ENCODE peak calls at places on chromosomes 6 and 20, in five cellular contexts. X, E, Q, U and I are unnamed samples.
A peak's percentile ranks its signal among the peaks of the same experiment; 100 is the strongest.

GRCh38 chr6:54135665-54136370 is 24.6 kb downstream of the MLIP start:
- DNase-seq in Q (no peak), E (no peak), X (peak; percentile 6), U (no peak), I (peak; percentile 53)

GRCh38 chr6:27720607-27721580 is 191.3 kb downstream of the OR2B2 start:
- DNase-seq in Q (no peak), X (peak; percentile 73), U (no peak), E (no peak), I (peak; percentile 86)

GRCh38 chr6:157172088-157172768 is 151.1 kb downstream of the TMEM242 start:
- DNase-seq in U (no peak), X (no peak), Q (no peak), E (peak; percentile 50), I (no peak)

GRCh38 chr6:158677906-158678305 is 28.1 kb downstream of the SYTL3 start:
- DNase-seq in E (no peak), U (no peak), Q (no peak), X (no peak), I (no peak)

GRCh38 chr6:108651781-108652227 is 91.1 kb downstream of the FOXO3 start:
- DNase-seq in U (no peak), X (peak; percentile 27), Q (no peak), E (peak; percentile 14), I (peak; percentile 54)

GRCh38 chr20:57543754-57544153 is 17.2 kb upstream of the PCK1 start:
- DNase-seq in E (no peak), U (no peak), Q (no peak), X (no peak), I (no peak)

GRCh38 chr20:50301712-50302111 is 111.1 kb downstream of the CEBPB start:
- DNase-seq in E (no peak), X (no peak), U (no peak), Q (no peak), I (no peak)

GRCh38 chr6:125375841-125376240 is 74.1 kb upstream of the HDDC2 start:
- DNase-seq in U (no peak), X (no peak), Q (no peak), E (no peak), I (peak; percentile 37)

GRCh38 chr6:170443151-170443662 is 109.9 kb downstream of the PSMB1 start:
- DNase-seq in Q (no peak), X (no peak), E (no peak), U (no peak), I (no peak)

GRCh38 chr6:158361961-158362634 is 49.8 kb downstream of the TULP4 start:
- DNase-seq in Q (no peak), E (no peak), X (no peak), U (no peak), I (no peak)

GRCh38 chr6:144338951-144339681 is 54.0 kb downstream of the UTRN start:
- DNase-seq in X (no peak), U (no peak), Q (no peak), E (no peak), I (no peak)

GRCh38 chr6:47772993-47773392 is 8.8 kb upstream of the OPN5 start:
- DNase-seq in U (no peak), Q (no peak), X (no peak), E (no peak), I (no peak)

GRCh38 chr20:48008850-48009535 is 223.7 kb upstream of the SULF2 start:
- DNase-seq in X (no peak), Q (no peak), U (no peak), E (no peak), I (no peak)

GRCh38 chr6:80425089-80425823 is 318.8 kb downstream of the BCKDHB start:
- DNase-seq in U (no peak), Q (no peak), X (peak; percentile 59), E (peak; percentile 42), I (peak; percentile 72)

GRCh38 chr6:40640591-40641293 is 53.6 kb upstream of the LRFN2 start:
- DNase-seq in X (no peak), Q (no peak), U (peak; percentile 18), E (no peak), I (no peak)

GRCh38 chr20:37401930-37402675 is 56.2 kb downstream of the SRC start:
- DNase-seq in Q (no peak), E (no peak), X (no peak), U (no peak), I (no peak)

GRCh38 chr6:143427109-143427817 is 23.2 kb downstream of the ADAT2 start:
- DNase-seq in X (peak; percentile 70), Q (peak; percentile 71), U (peak; percentile 64), E (peak; percentile 79), I (peak; percentile 75)

GRCh38 chr6:29887330-29887818 is 55.0 kb upstream of the HLA-A start:
- DNase-seq in Q (peak; percentile 62), X (peak; percentile 55), U (peak; percentile 46), E (no peak), I (no peak)

GRCh38 chr6:137497722-137498463 is 3.7 kb upstream of the OLIG3 start:
- DNase-seq in Q (no peak), E (no peak), X (no peak), U (no peak), I (no peak)

GRCh38 chr6:37936150-37936549 is 116.6 kb downstream of the ZFAND3 start:
- DNase-seq in U (no peak), Q (no peak), X (no peak), E (no peak), I (no peak)

GRCh38 chr6:166398348-166398747 is 15.6 kb upstream of the MPC1 start:
- DNase-seq in U (no peak), Q (no peak), E (no peak), X (no peak), I (no peak)

GRCh38 chr6:72522735-72523141 is 99.1 kb upstream of the KCNQ5 start:
- DNase-seq in E (no peak), X (peak; percentile 27), U (peak; percentile 21), Q (peak; percentile 25), I (no peak)

GRCh38 chr20:3890410-3890751 is 1.2 kb downstream of the PANK2 start:
- DNase-seq in X (peak; percentile 40), E (peak; percentile 46), U (no peak), Q (no peak), I (no peak)

GRCh38 chr20:38242848-38243449 is 17.6 kb downstream of the KIAA1755 start:
- DNase-seq in U (no peak), X (no peak), Q (no peak), E (peak; percentile 74), I (no peak)

GRCh38 chr6:36616888-36617521 is 22.8 kb downstream of the SRSF3 start:
- DNase-seq in U (no peak), E (peak; percentile 51), X (peak; percentile 100), Q (no peak), I (no peak)

GRCh38 chr20:37901667-37902503 is 1.0 kb upstream of the VSTM2L start:
- DNase-seq in Q (no peak), X (peak; percentile 62), U (no peak), E (peak; percentile 63), I (peak; percentile 72)

GRCh38 chr6:138054982-138055381 is 52.2 kb downstream of the PERP start:
- DNase-seq in E (no peak), U (no peak), Q (no peak), X (no peak), I (no peak)

GRCh38 chr6:10540073-10540746 is 19.1 kb downstream of the GCNT2 start:
- DNase-seq in E (no peak), X (no peak), U (no peak), Q (no peak), I (no peak)

GRCh38 chr20:25039697-25040437 is 18.1 kb downstream of the ACSS1 start:
- DNase-seq in Q (no peak), U (no peak), X (peak; percentile 42), E (peak; percentile 96), I (no peak)

GRCh38 chr20:47318596-47319516 is 37.6 kb downstream of the ZMYND8 start:
- DNase-seq in E (peak; percentile 38), U (peak; percentile 2), Q (no peak), X (peak; percentile 63), I (peak; percentile 55)

DNA sequence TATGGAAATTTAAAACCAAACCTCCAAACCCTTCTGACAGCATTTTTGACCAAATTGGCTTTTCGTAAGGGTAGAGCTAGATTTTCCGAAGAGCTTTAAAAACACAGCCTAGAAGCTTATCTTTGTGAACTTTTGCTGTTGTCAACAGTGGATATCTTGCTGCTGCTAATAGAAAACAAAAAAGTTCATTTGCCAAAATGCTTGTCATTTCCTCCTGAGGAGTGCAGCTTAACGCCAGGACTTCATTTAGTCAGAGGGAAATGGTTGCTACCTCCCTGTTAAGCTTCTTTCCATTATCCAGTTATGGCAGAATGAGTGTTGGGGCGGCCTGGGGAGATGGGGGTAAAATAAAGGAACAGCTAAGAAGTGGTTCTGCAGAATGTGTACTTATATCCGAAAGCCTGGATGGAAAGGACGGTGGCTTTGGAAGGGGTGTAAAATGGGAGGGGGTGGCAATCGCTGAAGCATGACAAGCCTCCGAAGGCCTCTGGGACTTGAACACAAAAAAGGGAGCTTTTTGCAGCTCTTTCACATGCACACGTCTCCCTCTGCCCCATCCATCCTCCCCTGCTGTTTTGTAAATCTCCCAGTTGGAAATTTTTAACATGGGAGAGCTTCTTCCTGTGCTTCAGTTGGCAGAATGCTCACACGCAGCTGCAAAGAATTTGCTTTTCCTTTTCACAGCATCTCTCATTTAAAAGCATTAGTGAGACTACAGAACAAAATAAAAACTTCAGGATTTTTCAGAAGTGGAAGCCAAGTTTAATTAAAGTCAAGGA is 22.4 kb downstream of the JARID2 start:
- DNase-seq in E (no peak), U (no peak), Q (no peak), X (no peak), I (no peak)
- H3K4me3 ChIP-seq in E (no peak overlapping the region), U (no peak overlapping the region), Q (no peak overlapping the region), X (no peak overlapping the region), I (no peak overlapping the region)

DNA sequence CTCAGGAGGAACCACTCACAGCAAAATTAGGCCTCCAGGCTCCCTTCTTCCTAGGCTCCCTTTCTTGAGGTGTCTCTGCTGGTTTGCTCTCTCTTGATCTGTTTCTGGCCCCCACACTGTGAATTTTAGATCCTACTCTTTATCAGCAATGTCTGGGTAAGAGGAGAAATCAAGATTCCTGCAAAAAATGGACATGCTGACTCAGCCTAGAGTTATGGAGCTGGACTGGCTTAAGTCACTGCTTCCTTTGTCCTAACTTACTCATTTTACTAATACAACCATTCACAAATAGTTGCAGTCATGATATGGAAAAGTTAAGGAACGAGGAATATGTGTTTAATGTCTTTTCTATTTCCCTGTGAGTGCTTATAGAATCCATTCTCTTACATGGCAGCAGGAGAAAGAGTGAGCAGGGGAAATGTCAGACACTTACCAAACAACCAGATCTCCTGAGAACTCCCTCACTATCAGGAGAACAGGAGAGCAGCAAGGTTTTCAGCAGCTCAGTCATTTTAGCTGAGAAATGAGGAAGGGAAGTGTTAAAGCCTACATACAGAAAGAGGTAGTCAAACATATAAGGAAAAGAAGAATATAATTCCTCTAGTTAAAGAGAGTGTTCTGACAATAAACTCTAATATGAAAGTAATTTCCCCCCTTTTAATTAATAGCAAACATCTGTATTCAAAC is 160.8 kb downstream of the PDE7B start:
- DNase-seq in U (no peak), Q (no peak), X (no peak), E (no peak), I (peak; percentile 88)
- H3K27ac ChIP-seq in U (no peak overlapping the region), Q (no peak overlapping the region), X (no peak overlapping the region), E (no peak overlapping the region), I (peak overlapping the region; percentile 98)

DNA sequence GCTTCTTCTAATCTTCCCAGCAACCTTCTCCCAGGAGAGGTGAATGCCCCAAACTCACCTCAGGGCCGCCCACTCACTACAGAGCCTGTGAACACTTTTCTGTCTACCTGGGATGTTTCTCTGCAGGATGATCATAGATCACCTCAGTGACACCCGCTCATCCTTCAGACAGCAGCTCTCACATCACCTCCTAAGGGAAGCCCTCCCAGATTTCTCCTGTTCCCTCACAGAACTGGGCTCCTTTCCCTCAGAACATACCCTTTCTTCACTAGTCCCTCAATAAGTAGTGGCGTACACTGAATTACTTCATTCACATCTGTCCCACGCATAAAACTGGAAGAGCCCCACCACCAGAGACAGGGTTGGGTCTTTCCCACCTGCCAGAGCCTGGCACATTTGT is 57.8 kb downstream of the CDK5RAP1 start:
- DNase-seq in Q (no peak), X (no peak), E (no peak), U (no peak), I (no peak)
- H3K4me3 ChIP-seq in Q (no peak overlapping the region), X (no peak overlapping the region), E (no peak overlapping the region), U (no peak overlapping the region), I (no peak overlapping the region)

GRCh38 chr20:61267241-61267640 is 15.2 kb downstream of the CDH4 start:
- DNase-seq in U (no peak), Q (no peak), E (no peak), X (no peak), I (no peak)
- H3K27ac ChIP-seq in U (no peak overlapping the region), Q (no peak overlapping the region), E (no peak overlapping the region), X (no peak overlapping the region), I (no peak overlapping the region)